ENCODE peak calls at places on chromosomes 16 and 17, in seven cellular contexts. F, R, Y, K, C, E and L are unnamed samples.

GRCh38 chr16:78785218-78785617 is 685.8 kb downstream of the WWOX start:
- DNase-seq in F (no peak), R (no peak), Y (no peak), K (no peak), C (no peak), E (no peak), L (no peak)

GRCh38 chr16:49856741-49857330 is 924 bp upstream of the ZNF423 start:
- DNase-seq in F (no peak), R (peak; percentile 91), Y (peak; percentile 69), K (no peak), C (peak; percentile 90), E (peak; percentile 73), L (peak; percentile 76)

GRCh38 chr17:43671755-43672502 is 10.2 kb upstream of the MEOX1 start:
- DNase-seq in F (no peak), R (no peak), Y (no peak), K (no peak), C (no peak), E (no peak), L (no peak)

GRCh38 chr16:31064882-31065461 is 9.1 kb downstream of the ZNF668 start:
- DNase-seq in F (no peak), R (no peak), Y (no peak), K (no peak), C (peak; percentile 97), E (peak; percentile 79), L (no peak)

GRCh38 chr16:29811170-29811895 is 660 bp upstream of the PRRT2 start:
- DNase-seq in F (peak; percentile 88), R (peak; percentile 99), Y (peak; percentile 81), K (peak; percentile 53), C (peak; percentile 93), E (peak; percentile 97), L (peak; percentile 98)

GRCh38 chr16:85151603-85152413 is 39.5 kb upstream of the CIBAR2 start:
- DNase-seq in F (no peak), R (peak; percentile 39), Y (no peak), K (no peak), C (peak; percentile 87), E (peak; percentile 76), L (no peak)

GRCh38 chr17:231966-232807 is 50.7 kb upstream of the DOC2B start:
- DNase-seq in F (no peak), R (no peak), Y (no peak), K (no peak), C (no peak), E (no peak), L (no peak)

GRCh38 chr17:77697480-77698400 is 260.8 kb upstream of the TNRC6C start:
- DNase-seq in F (no peak), R (no peak), Y (no peak), K (no peak), C (no peak), E (no peak), L (peak; percentile 31)

GRCh38 chr17:38448208-38448776 is 20.0 kb downstream of the ARHGAP23 start:
- DNase-seq in F (no peak), R (no peak), Y (no peak), K (no peak), C (no peak), E (no peak), L (no peak)

GRCh38 chr17:59783221-59784016 is 76.0 kb downstream of the VMP1 start:
- DNase-seq in F (no peak), R (peak; percentile 53), Y (no peak), K (no peak), C (no peak), E (peak; percentile 36), L (no peak)